ENCODE peak calls at places on chromosome 6, in seven cellular contexts. N is natural killer cell, W is GM13977, S is A549, X is fibroblast of the aortic adventitia, J is uterus, K is prostate gland. D is an unnamed sample.
A peak's percentile ranks its signal among the peaks of the same experiment; 100 is the strongest.

GRCh38 chr6:7669742-7670141 is 56.2 kb upstream of the BMP6 start:
- DNase-seq in N (no peak), W (no peak), S (no peak), X (no peak), J (no peak), K (no peak), D (no peak)

GRCh38 chr6:157699777-157700636 is 123.0 kb upstream of the SNX9 start:
- DNase-seq in N (no peak), W (no peak), S (no peak), X (no peak), J (no peak), K (no peak), D (no peak)

GRCh38 chr6:17086469-17086868 is 15.4 kb upstream of the STMND1 start:
- DNase-seq in N (no peak), W (peak; percentile 34), S (peak; percentile 53), X (peak; percentile 86), J (peak; percentile 35), K (peak; percentile 76), D (peak; percentile 39)

GRCh38 chr6:137827411-137827940 is 39.6 kb upstream of the TNFAIP3 start:
- DNase-seq in N (no peak), W (no peak), S (no peak), X (no peak), J (no peak), K (no peak), D (peak; percentile 41)

GRCh38 chr6:116278853-116279231 is 888 bp downstream of the TSPYL1 start:
- DNase-seq in N (no peak), W (no peak), S (no peak), X (peak; percentile 59), J (peak; percentile 71), K (peak; percentile 57), D (peak; percentile 30)

GRCh38 chr6:169035381-169036280 is 218.0 kb downstream of the THBS2 start:
- DNase-seq in N (no peak), W (no peak), S (no peak), X (peak; percentile 91), J (no peak), K (no peak), D (no peak)

GRCh38 chr6:81773887-81774286 is 21.4 kb upstream of the TENT5A start:
- DNase-seq in N (no peak), W (no peak), S (no peak), X (no peak), J (no peak), K (no peak), D (no peak)

GRCh38 chr6:138203315-138203714 is 15.0 kb downstream of the PBOV1 start:
- DNase-seq in N (no peak), W (no peak), S (no peak), X (no peak), J (no peak), K (no peak), D (no peak)

GRCh38 chr6:2476376-2476775 is 231.0 kb upstream of the GMDS start:
- DNase-seq in N (no peak), W (no peak), S (no peak), X (peak; percentile 31), J (no peak), K (no peak), D (no peak)

GRCh38 chr6:44265843-44266233 is 487 bp upstream of the NFKBIE start:
- DNase-seq in N (no peak), W (no peak), S (no peak), X (no peak), J (no peak), K (no peak), D (no peak)

GRCh38 chr6:44264154-44265002 is 973 bp downstream of the NFKBIE start:
- DNase-seq in N (peak; percentile 46), W (peak; percentile 78), S (no peak), X (no peak), J (no peak), K (no peak), D (peak; percentile 60)

GRCh38 chr6:44266347-44266746 is 996 bp upstream of the NFKBIE start:
- DNase-seq in N (no peak), W (peak; percentile 84), S (no peak), X (no peak), J (no peak), K (no peak), D (peak; percentile 50)

GRCh38 chr6:44263357-44264100 is 1.8 kb downstream of the NFKBIE start:
- DNase-seq in N (no peak), W (peak; percentile 79), S (peak; percentile 33), X (no peak), J (no peak), K (no peak), D (peak; percentile 48)

GRCh38 chr6:44265003-44265842 is at the start of gene NFKBIE:
- DNase-seq in N (peak; percentile 98), W (peak; percentile 96), S (peak; percentile 80), X (peak; percentile 89), J (peak; percentile 96), K (peak; percentile 95), D (peak; percentile 96)
- TF ChIP-seq CTCF in N (peak; percentile 28), W (peak; percentile 70), S (peak; percentile 19), X (peak; percentile 13), J (peak; percentile 48), K (no peak), D (peak; percentile 49)

DNA sequence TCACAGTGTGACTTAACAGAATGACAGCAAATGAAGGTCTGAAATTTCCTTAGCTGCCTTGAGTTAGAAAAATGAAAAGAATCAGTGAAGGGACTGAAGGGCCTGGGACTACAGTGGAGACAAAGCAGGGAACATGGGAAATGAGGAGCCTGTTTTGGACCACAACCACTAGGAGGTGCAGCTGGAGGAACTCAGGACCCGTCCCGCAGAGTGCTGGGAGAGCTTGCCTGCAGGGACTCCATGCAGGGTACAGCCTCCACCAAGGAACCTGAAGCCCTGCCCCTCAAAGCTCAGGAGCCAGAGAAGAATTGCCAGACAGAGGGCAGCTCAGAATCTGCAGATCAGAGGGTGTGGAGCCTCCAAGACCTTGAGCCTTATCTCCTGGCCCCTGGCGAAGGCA is 50.7 kb downstream of the LRFN2 start:
- DNase-seq in N (no peak), W (no peak), S (peak; percentile 9), X (no peak), J (no peak), K (no peak), D (no peak)
- TF ChIP-seq CTCF in N (no peak), W (no peak), S (no peak), X (no peak), J (no peak), K (no peak), D (no peak)

DNA sequence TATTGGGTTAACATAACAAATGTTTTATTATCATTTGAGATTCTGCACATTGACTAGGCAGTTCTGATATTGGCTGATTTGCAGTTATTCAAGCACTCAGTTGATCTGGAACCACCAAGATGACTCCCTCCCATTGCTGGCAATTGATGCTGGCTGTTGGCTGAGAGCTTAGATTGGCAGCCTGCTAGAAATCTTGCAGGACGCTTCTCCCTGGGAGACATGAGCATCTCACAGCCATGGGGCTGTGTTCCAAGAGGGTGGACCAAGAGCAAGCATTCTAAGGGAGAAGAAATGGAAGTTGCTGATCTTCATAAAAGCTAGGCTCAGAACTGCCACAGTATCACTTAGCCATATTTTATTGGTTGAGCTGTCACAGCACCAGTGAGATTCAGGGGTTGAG is 233.5 kb upstream of the ID4 start:
- DNase-seq in N (no peak), W (no peak), S (no peak), X (peak; percentile 24), J (peak; percentile 26), K (no peak), D (no peak)
- TF ChIP-seq CTCF in N (no peak), W (no peak), S (no peak), X (no peak), J (no peak), K (no peak), D (no peak)

GRCh38 chr6:21500894-21501293 is 92.7 kb upstream of the SOX4 start:
- DNase-seq in N (no peak), W (no peak), S (no peak), X (no peak), J (no peak), K (no peak), D (no peak)

GRCh38 chr6:21501815-21502214 is 91.7 kb upstream of the SOX4 start:
- DNase-seq in N (no peak), W (no peak), S (no peak), X (no peak), J (no peak), K (no peak), D (no peak)

GRCh38 chr6:21500314-21500713 is 93.2 kb upstream of the SOX4 start:
- DNase-seq in N (no peak), W (no peak), S (no peak), X (no peak), J (no peak), K (no peak), D (no peak)

GRCh38 chr6:21504790-21505189 is 88.8 kb upstream of the SOX4 start:
- DNase-seq in N (no peak), W (no peak), S (no peak), X (no peak), J (no peak), K (no peak), D (no peak)

GRCh38 chr6:21502682-21503081 is 90.9 kb upstream of the SOX4 start:
- DNase-seq in N (no peak), W (no peak), S (no peak), X (no peak), J (no peak), K (no peak), D (no peak)
- TF ChIP-seq CTCF in N (no peak), W (no peak), S (no peak), X (no peak), J (no peak), K (no peak), D (no peak)

GRCh38 chr6:152648090-152648489 is 10.9 kb upstream of the SYNE1 start:
- DNase-seq in N (no peak), W (no peak), S (no peak), X (peak; percentile 55), J (no peak), K (no peak), D (no peak)

GRCh38 chr6:152636675-152637421 is at the start of gene SYNE1:
- DNase-seq in N (peak; percentile 40), W (peak; percentile 35), S (peak; percentile 15), X (peak; percentile 14), J (peak; percentile 56), K (peak; percentile 8), D (peak; percentile 8)

GRCh38 chr6:152637422-152638047 is 373 bp upstream of the SYNE1 start:
- DNase-seq in N (no peak), W (no peak), S (no peak), X (peak; percentile 5), J (no peak), K (no peak), D (no peak)

GRCh38 chr6:152642578-152643375 is 5.6 kb upstream of the SYNE1 start:
- DNase-seq in N (peak; percentile 51), W (no peak), S (peak; percentile 18), X (peak; percentile 60), J (peak; percentile 36), K (peak; percentile 74), D (peak; percentile 51)
- TF ChIP-seq CTCF in N (peak; percentile 65), W (peak; percentile 36), S (peak; percentile 60), X (peak; percentile 58), J (peak; percentile 59), K (no peak), D (peak; percentile 17)